ENCODE peak calls at places on chromosomes 13 and 19, in five cellular contexts. One of them, this sample, is unnamed.
A peak's percentile ranks its signal among the peaks of the same experiment; 100 is the strongest.

GRCh38 chr13:41588899-41589298 is 131.5 kb downstream of the RGCC start:
- DNase-seq in GM13977: no peak
- DNase-seq in foreskin fibroblast: peak; percentile 86
- DNase-seq in activated B cell treated with CpG ODN at 0.5 μM for 24 hours: no peak
- DNase-seq in natural killer cell: no peak
- DNase-seq in this sample: peak; percentile 90

GRCh38 chr13:68190826-68191225 is 960.7 kb upstream of the PCDH9 start:
- DNase-seq in GM13977: no peak
- DNase-seq in foreskin fibroblast: no peak
- DNase-seq in activated B cell treated with CpG ODN at 0.5 μM for 24 hours: no peak
- DNase-seq in natural killer cell: no peak
- DNase-seq in this sample: no peak

GRCh38 chr13:91154553-91154952 is 192.9 kb upstream of the MIR17HG start:
- DNase-seq in GM13977: no peak
- DNase-seq in foreskin fibroblast: no peak
- DNase-seq in activated B cell treated with CpG ODN at 0.5 μM for 24 hours: no peak
- DNase-seq in natural killer cell: no peak
- DNase-seq in this sample: no peak

GRCh38 chr19:57850553-57851017 is 926 bp downstream of the ZNF587 start:
- DNase-seq in GM13977: no peak
- DNase-seq in foreskin fibroblast: no peak
- DNase-seq in activated B cell treated with CpG ODN at 0.5 μM for 24 hours: no peak
- DNase-seq in natural killer cell: no peak
- DNase-seq in this sample: no peak

GRCh38 chr19:2575734-2576481 is 100.0 kb downstream of the GADD45B start:
- DNase-seq in GM13977: no peak
- DNase-seq in foreskin fibroblast: no peak
- DNase-seq in activated B cell treated with CpG ODN at 0.5 μM for 24 hours: no peak
- DNase-seq in natural killer cell: no peak
- DNase-seq in this sample: no peak

GRCh38 chr19:48442116-48443035 is 3.4 kb upstream of the GRWD1 start:
- DNase-seq in GM13977: peak; percentile 21
- DNase-seq in foreskin fibroblast: no peak
- DNase-seq in activated B cell treated with CpG ODN at 0.5 μM for 24 hours: no peak
- DNase-seq in natural killer cell: no peak
- DNase-seq in this sample: no peak

GRCh38 chr13:20274466-20274865 is 42.3 kb upstream of the GJB6 start:
- DNase-seq in GM13977: no peak
- DNase-seq in foreskin fibroblast: no peak
- DNase-seq in activated B cell treated with CpG ODN at 0.5 μM for 24 hours: no peak
- DNase-seq in natural killer cell: no peak
- DNase-seq in this sample: no peak

GRCh38 chr13:33536639-33537425 is 251.3 kb upstream of the STARD13 start:
- DNase-seq in GM13977: no peak
- DNase-seq in foreskin fibroblast: no peak
- DNase-seq in activated B cell treated with CpG ODN at 0.5 μM for 24 hours: no peak
- DNase-seq in natural killer cell: no peak
- DNase-seq in this sample: no peak

GRCh38 chr19:23999821-24000610 is 85.3 kb downstream of the ZNF726 start:
- DNase-seq in GM13977: no peak
- DNase-seq in foreskin fibroblast: no peak
- DNase-seq in activated B cell treated with CpG ODN at 0.5 μM for 24 hours: no peak
- DNase-seq in natural killer cell: no peak
- DNase-seq in this sample: no peak

GRCh38 chr13:79522583-79522982 is 41.6 kb downstream of the NDFIP2 start:
- DNase-seq in GM13977: peak; percentile 28
- DNase-seq in foreskin fibroblast: no peak
- DNase-seq in activated B cell treated with CpG ODN at 0.5 μM for 24 hours: no peak
- DNase-seq in natural killer cell: no peak
- DNase-seq in this sample: no peak

GRCh38 chr19:17889609-17890214 is 18.0 kb downstream of the SLC5A5 start:
- DNase-seq in GM13977: no peak
- DNase-seq in foreskin fibroblast: peak; percentile 31
- DNase-seq in activated B cell treated with CpG ODN at 0.5 μM for 24 hours: no peak
- DNase-seq in natural killer cell: no peak
- DNase-seq in this sample: no peak

GRCh38 chr19:48836089-48837017 is at the start of gene HSD17B14:
- DNase-seq in GM13977: no peak
- DNase-seq in foreskin fibroblast: peak; percentile 17
- DNase-seq in activated B cell treated with CpG ODN at 0.5 μM for 24 hours: no peak
- DNase-seq in natural killer cell: no peak
- DNase-seq in this sample: no peak

GRCh38 chr19:8052464-8052859 is at the start of gene CCL25:
- DNase-seq in GM13977: peak; percentile 21
- DNase-seq in foreskin fibroblast: no peak
- DNase-seq in activated B cell treated with CpG ODN at 0.5 μM for 24 hours: no peak
- DNase-seq in natural killer cell: no peak
- DNase-seq in this sample: no peak

GRCh38 chr13:28451482-28452217 is 43.3 kb downstream of the FLT1 start:
- DNase-seq in GM13977: no peak
- DNase-seq in foreskin fibroblast: peak; percentile 30
- DNase-seq in activated B cell treated with CpG ODN at 0.5 μM for 24 hours: no peak
- DNase-seq in natural killer cell: no peak
- DNase-seq in this sample: no peak

GRCh38 chr19:17784201-17785008 is 10.5 kb upstream of the B3GNT3 start:
- DNase-seq in GM13977: peak; percentile 90
- DNase-seq in foreskin fibroblast: no peak
- DNase-seq in activated B cell treated with CpG ODN at 0.5 μM for 24 hours: peak; percentile 62
- DNase-seq in natural killer cell: peak; percentile 66
- DNase-seq in this sample: peak; percentile 67

GRCh38 chr13:23175920-23176319 is 4.9 kb upstream of the SGCG start:
- DNase-seq in GM13977: no peak
- DNase-seq in foreskin fibroblast: peak; percentile 1
- DNase-seq in activated B cell treated with CpG ODN at 0.5 μM for 24 hours: no peak
- DNase-seq in natural killer cell: no peak
- DNase-seq in this sample: no peak

GRCh38 chr13:114112231-114112825 is 20.1 kb downstream of the RASA3 start:
- DNase-seq in GM13977: no peak
- DNase-seq in foreskin fibroblast: no peak
- DNase-seq in activated B cell treated with CpG ODN at 0.5 μM for 24 hours: no peak
- DNase-seq in natural killer cell: no peak
- DNase-seq in this sample: peak; percentile 38

GRCh38 chr13:33340631-33341030 is 55.1 kb upstream of the STARD13 start:
- DNase-seq in GM13977: no peak
- DNase-seq in foreskin fibroblast: no peak
- DNase-seq in activated B cell treated with CpG ODN at 0.5 μM for 24 hours: no peak
- DNase-seq in natural killer cell: no peak
- DNase-seq in this sample: no peak

GRCh38 chr19:31988256-31988655 is 357.2 kb upstream of the ZNF507 start:
- DNase-seq in GM13977: no peak
- DNase-seq in foreskin fibroblast: no peak
- DNase-seq in activated B cell treated with CpG ODN at 0.5 μM for 24 hours: no peak
- DNase-seq in natural killer cell: no peak
- DNase-seq in this sample: no peak

GRCh38 chr13:97241761-97242160 is 19.6 kb downstream of the MBNL2 start:
- DNase-seq in GM13977: no peak
- DNase-seq in foreskin fibroblast: no peak
- DNase-seq in activated B cell treated with CpG ODN at 0.5 μM for 24 hours: no peak
- DNase-seq in natural killer cell: no peak
- DNase-seq in this sample: no peak

GRCh38 chr19:16714702-16715294 is 4.8 kb upstream of the NWD1 start:
- DNase-seq in GM13977: peak; percentile 55
- DNase-seq in foreskin fibroblast: peak; percentile 3
- DNase-seq in activated B cell treated with CpG ODN at 0.5 μM for 24 hours: peak; percentile 47
- DNase-seq in natural killer cell: peak; percentile 40
- DNase-seq in this sample: peak; percentile 57

GRCh38 chr19:623974-624373 is 9.4 kb downstream of the POLRMT start:
- DNase-seq in GM13977: no peak
- DNase-seq in foreskin fibroblast: peak; percentile 89
- DNase-seq in activated B cell treated with CpG ODN at 0.5 μM for 24 hours: no peak
- DNase-seq in natural killer cell: no peak
- DNase-seq in this sample: no peak

GRCh38 chr19:29277107-29277506 is 64.2 kb upstream of the UQCRFS1 start:
- DNase-seq in GM13977: peak; percentile 42
- DNase-seq in foreskin fibroblast: no peak
- DNase-seq in activated B cell treated with CpG ODN at 0.5 μM for 24 hours: no peak
- DNase-seq in natural killer cell: peak; percentile 52
- DNase-seq in this sample: no peak

GRCh38 chr19:45554481-45554880 is 30.1 kb downstream of the OPA3 start:
- DNase-seq in GM13977: peak; percentile 7
- DNase-seq in foreskin fibroblast: no peak
- DNase-seq in activated B cell treated with CpG ODN at 0.5 μM for 24 hours: no peak
- DNase-seq in natural killer cell: no peak
- DNase-seq in this sample: no peak

GRCh38 chr19:45547965-45548609 is 36.5 kb downstream of the OPA3 start:
- DNase-seq in GM13977: no peak
- DNase-seq in foreskin fibroblast: peak; percentile 67
- DNase-seq in activated B cell treated with CpG ODN at 0.5 μM for 24 hours: no peak
- DNase-seq in natural killer cell: no peak
- DNase-seq in this sample: no peak

GRCh38 chr19:45556835-45557234 is 27.8 kb downstream of the OPA3 start:
- DNase-seq in GM13977: no peak
- DNase-seq in foreskin fibroblast: no peak
- DNase-seq in activated B cell treated with CpG ODN at 0.5 μM for 24 hours: no peak
- DNase-seq in natural killer cell: no peak
- DNase-seq in this sample: no peak

GRCh38 chr19:45558399-45558878 is 26.2 kb downstream of the OPA3 start:
- DNase-seq in GM13977: peak; percentile 86
- DNase-seq in foreskin fibroblast: no peak
- DNase-seq in activated B cell treated with CpG ODN at 0.5 μM for 24 hours: peak; percentile 26
- DNase-seq in natural killer cell: peak; percentile 40
- DNase-seq in this sample: peak; percentile 59

DNA sequence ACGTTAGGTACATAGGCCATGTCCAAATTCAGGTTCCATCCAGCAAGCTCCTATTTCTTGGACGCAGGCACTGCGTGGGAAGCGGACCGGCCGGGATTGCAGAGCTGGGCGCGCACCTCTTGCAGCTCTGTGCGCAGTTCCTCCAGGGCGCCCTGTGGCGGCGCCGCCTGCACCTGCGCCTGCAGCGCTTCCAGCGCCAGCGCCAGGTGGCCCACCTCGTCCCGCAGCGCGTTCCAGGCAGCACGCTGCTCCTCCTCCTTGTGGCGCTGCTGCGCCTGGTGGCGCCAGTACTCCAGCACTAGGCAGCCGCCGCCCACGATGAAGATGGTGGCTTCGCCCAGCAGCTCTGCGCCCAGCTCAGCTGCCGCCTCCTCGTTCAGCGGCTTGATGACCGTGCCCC is 31.1 kb downstream of the OPA3 start:
- DNase-seq in GM13977: no peak
- DNase-seq in foreskin fibroblast: no peak
- DNase-seq in activated B cell treated with CpG ODN at 0.5 μM for 24 hours: no peak
- DNase-seq in natural killer cell: no peak
- DNase-seq in this sample: no peak
- TF ChIP-seq CTCF in GM13977: no peak
- TF ChIP-seq CTCF in foreskin fibroblast: no peak
- TF ChIP-seq CTCF in activated B cell treated with CpG ODN at 0.5 μM for 24 hours: no peak
- TF ChIP-seq CTCF in natural killer cell: no peak
- TF ChIP-seq CTCF in this sample: no peak

GRCh38 chr13:87274209-87274819 is 396.9 kb upstream of the SLITRK5 start:
- DNase-seq in GM13977: peak; percentile 24
- DNase-seq in foreskin fibroblast: no peak
- DNase-seq in activated B cell treated with CpG ODN at 0.5 μM for 24 hours: no peak
- DNase-seq in natural killer cell: no peak
- DNase-seq in this sample: no peak

GRCh38 chr13:87280139-87280538 is 391.0 kb upstream of the SLITRK5 start:
- DNase-seq in GM13977: no peak
- DNase-seq in foreskin fibroblast: no peak
- DNase-seq in activated B cell treated with CpG ODN at 0.5 μM for 24 hours: no peak
- DNase-seq in natural killer cell: no peak
- DNase-seq in this sample: no peak
- TF ChIP-seq CTCF in GM13977: no peak
- TF ChIP-seq CTCF in foreskin fibroblast: no peak
- TF ChIP-seq CTCF in activated B cell treated with CpG ODN at 0.5 μM for 24 hours: no peak
- TF ChIP-seq CTCF in natural killer cell: no peak
- TF ChIP-seq CTCF in this sample: no peak

DNA sequence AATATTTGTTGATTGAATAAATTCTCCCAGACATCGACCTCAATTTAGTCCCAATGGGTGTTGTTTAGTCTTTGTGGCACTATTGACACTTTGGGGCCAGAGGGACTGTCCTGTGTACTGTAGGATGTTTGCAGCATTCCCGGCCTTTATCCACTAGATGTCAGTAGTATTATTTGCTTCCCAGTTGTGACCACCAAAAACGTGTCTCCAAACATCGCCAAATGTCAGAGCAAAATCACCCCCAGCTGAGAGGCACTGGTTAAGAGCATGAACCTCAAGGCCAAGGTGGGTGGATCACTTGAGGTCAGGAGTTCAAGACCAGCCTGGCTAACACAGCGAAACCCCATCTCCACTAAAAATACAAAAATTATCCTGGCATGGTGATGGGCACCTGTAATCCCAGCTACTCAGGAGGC is 15.4 kb downstream of the NLRP12 start:
- DNase-seq in GM13977: no peak
- DNase-seq in foreskin fibroblast: peak; percentile 37
- DNase-seq in activated B cell treated with CpG ODN at 0.5 μM for 24 hours: no peak
- DNase-seq in natural killer cell: no peak
- DNase-seq in this sample: no peak
- TF ChIP-seq CTCF in GM13977: no peak
- TF ChIP-seq CTCF in foreskin fibroblast: peak; percentile 68
- TF ChIP-seq CTCF in activated B cell treated with CpG ODN at 0.5 μM for 24 hours: no peak
- TF ChIP-seq CTCF in natural killer cell: no peak
- TF ChIP-seq CTCF in this sample: peak; percentile 55

GRCh38 chr19:52585604-52586003 is 15.5 kb downstream of the ZNF701 start:
- DNase-seq in GM13977: no peak
- DNase-seq in foreskin fibroblast: no peak
- DNase-seq in activated B cell treated with CpG ODN at 0.5 μM for 24 hours: no peak
- DNase-seq in natural killer cell: no peak
- DNase-seq in this sample: no peak

GRCh38 chr19:52585101-52585500 is 15.0 kb downstream of the ZNF701 start:
- DNase-seq in GM13977: no peak
- DNase-seq in foreskin fibroblast: no peak
- DNase-seq in activated B cell treated with CpG ODN at 0.5 μM for 24 hours: no peak
- DNase-seq in natural killer cell: no peak
- DNase-seq in this sample: no peak

GRCh38 chr19:52592301-52592700 is 22.2 kb downstream of the ZNF701 start:
- DNase-seq in GM13977: no peak
- DNase-seq in foreskin fibroblast: no peak
- DNase-seq in activated B cell treated with CpG ODN at 0.5 μM for 24 hours: no peak
- DNase-seq in natural killer cell: no peak
- DNase-seq in this sample: no peak

GRCh38 chr19:52590728-52591127 is 20.6 kb downstream of the ZNF701 start:
- DNase-seq in GM13977: no peak
- DNase-seq in foreskin fibroblast: no peak
- DNase-seq in activated B cell treated with CpG ODN at 0.5 μM for 24 hours: no peak
- DNase-seq in natural killer cell: no peak
- DNase-seq in this sample: no peak
- TF ChIP-seq CTCF in GM13977: no peak
- TF ChIP-seq CTCF in foreskin fibroblast: no peak
- TF ChIP-seq CTCF in activated B cell treated with CpG ODN at 0.5 μM for 24 hours: no peak
- TF ChIP-seq CTCF in natural killer cell: no peak
- TF ChIP-seq CTCF in this sample: no peak

GRCh38 chr19:35142531-35143230 is 374 bp upstream of the FXYD7 start:
- DNase-seq in GM13977: peak; percentile 83
- DNase-seq in foreskin fibroblast: no peak
- DNase-seq in activated B cell treated with CpG ODN at 0.5 μM for 24 hours: peak; percentile 65
- DNase-seq in natural killer cell: peak; percentile 72
- DNase-seq in this sample: no peak
- TF ChIP-seq CTCF in GM13977: peak; percentile 74
- TF ChIP-seq CTCF in foreskin fibroblast: no peak
- TF ChIP-seq CTCF in activated B cell treated with CpG ODN at 0.5 μM for 24 hours: no peak
- TF ChIP-seq CTCF in natural killer cell: peak; percentile 73
- TF ChIP-seq CTCF in this sample: peak; percentile 85

GRCh38 chr13:71661921-71662320 is 205.1 kb downstream of the DACH1 start:
- DNase-seq in GM13977: no peak
- DNase-seq in foreskin fibroblast: peak; percentile 8
- DNase-seq in activated B cell treated with CpG ODN at 0.5 μM for 24 hours: no peak
- DNase-seq in natural killer cell: no peak
- DNase-seq in this sample: no peak
- TF ChIP-seq CTCF in GM13977: no peak
- TF ChIP-seq CTCF in foreskin fibroblast: no peak
- TF ChIP-seq CTCF in activated B cell treated with CpG ODN at 0.5 μM for 24 hours: no peak
- TF ChIP-seq CTCF in natural killer cell: no peak
- TF ChIP-seq CTCF in this sample: no peak

This sample was measured in CD14-positive monocyte.